ENCODE peak calls at places on chromosome 13, in five cellular contexts. F is HepG2, U is GM12878, V is H1, I is K562. T is an unnamed sample.

GRCh38 chr13:111850458-111850857 is 216.5 kb upstream of the SOX1 start:
- DNase-seq in V (peak; percentile 40), F (no peak), I (no peak), U (no peak), T (no peak)

GRCh38 chr13:44934724-44935123 is 54.5 kb downstream of the NUFIP1 start:
- DNase-seq in U (peak; percentile 5), V (no peak), F (no peak), I (no peak), T (no peak)

GRCh38 chr13:98420560-98421175 is 156.2 kb downstream of the STK24 start:
- DNase-seq in U (no peak), I (no peak), V (no peak), F (no peak), T (no peak)

GRCh38 chr13:34361528-34361927 is 543.6 kb downstream of the RFC3 start:
- DNase-seq in F (no peak), V (no peak), U (no peak), I (no peak), T (no peak)

GRCh38 chr13:50589139-50589538 is 254.4 kb downstream of the DLEU7 start:
- DNase-seq in V (no peak), F (no peak), I (no peak), U (no peak), T (no peak)

GRCh38 chr13:79724348-79725103 is 243.6 kb downstream of the NDFIP2 start:
- DNase-seq in U (no peak), F (peak; percentile 89), V (no peak), I (no peak), T (no peak)

GRCh38 chr13:39297664-39298171 is 259.5 kb downstream of the NHLRC3 start:
- DNase-seq in F (no peak), I (no peak), U (no peak), V (no peak), T (no peak)

GRCh38 chr13:97344250-97345175 is 89.5 kb upstream of the RAP2A start:
- DNase-seq in V (no peak), I (peak; percentile 60), F (peak; percentile 62), U (no peak), T (peak; percentile 49)

GRCh38 chr13:32852568-32852967 is 163.7 kb upstream of the KL start:
- DNase-seq in V (no peak), F (no peak), I (no peak), U (no peak), T (no peak)

GRCh38 chr13:113508531-113509254 is 18.2 kb upstream of the DCUN1D2 start:
- DNase-seq in F (no peak), U (no peak), V (no peak), I (no peak), T (no peak)

GRCh38 chr13:41622545-41623429 is 165.4 kb downstream of the RGCC start:
- DNase-seq in I (no peak), U (no peak), V (no peak), F (no peak), T (no peak)

GRCh38 chr13:71865858-71866172 is 1.2 kb downstream of the DACH1 start:
- DNase-seq in U (no peak), I (no peak), V (no peak), F (no peak), T (no peak)

GRCh38 chr13:28488376-28489005 is 6.4 kb downstream of the FLT1 start:
- DNase-seq in U (no peak), F (no peak), V (no peak), I (no peak), T (no peak)

GRCh38 chr13:28483313-28483931 is 11.5 kb downstream of the FLT1 start:
- DNase-seq in U (no peak), V (no peak), I (no peak), F (no peak), T (no peak)

GRCh38 chr13:28485551-28485950 is 9.4 kb downstream of the FLT1 start:
- DNase-seq in U (no peak), F (no peak), V (no peak), I (no peak), T (no peak)

GRCh38 chr13:28486144-28486543 is 8.8 kb downstream of the FLT1 start:
- DNase-seq in I (no peak), U (no peak), V (no peak), F (no peak), T (no peak)

DNA sequence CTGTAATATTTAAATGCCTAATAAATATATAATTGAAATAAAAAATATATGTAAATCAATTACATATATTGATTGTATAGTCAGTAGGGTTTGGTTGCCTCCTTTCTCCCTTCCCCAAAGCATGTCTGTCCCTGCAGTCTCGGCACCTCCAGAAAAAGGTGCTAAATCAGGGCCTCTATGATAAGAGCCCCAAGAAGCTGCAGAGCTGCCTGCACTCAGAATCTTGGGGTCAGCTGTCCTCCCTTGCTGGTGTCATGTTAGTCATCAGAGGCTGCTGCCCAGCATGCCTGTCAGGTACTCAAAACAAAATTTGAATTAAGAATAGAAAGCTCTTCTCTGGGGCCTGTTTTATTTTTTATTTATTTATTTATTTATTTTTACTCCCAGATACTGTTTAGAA is 9.8 kb downstream of the FLT1 start:
- DNase-seq in V (no peak), I (peak; percentile 36), U (no peak), F (no peak), T (no peak)
- TF ChIP-seq SIN3A in V (no peak), I (no peak), U (no peak), F (no peak), T (no peak)

DNA sequence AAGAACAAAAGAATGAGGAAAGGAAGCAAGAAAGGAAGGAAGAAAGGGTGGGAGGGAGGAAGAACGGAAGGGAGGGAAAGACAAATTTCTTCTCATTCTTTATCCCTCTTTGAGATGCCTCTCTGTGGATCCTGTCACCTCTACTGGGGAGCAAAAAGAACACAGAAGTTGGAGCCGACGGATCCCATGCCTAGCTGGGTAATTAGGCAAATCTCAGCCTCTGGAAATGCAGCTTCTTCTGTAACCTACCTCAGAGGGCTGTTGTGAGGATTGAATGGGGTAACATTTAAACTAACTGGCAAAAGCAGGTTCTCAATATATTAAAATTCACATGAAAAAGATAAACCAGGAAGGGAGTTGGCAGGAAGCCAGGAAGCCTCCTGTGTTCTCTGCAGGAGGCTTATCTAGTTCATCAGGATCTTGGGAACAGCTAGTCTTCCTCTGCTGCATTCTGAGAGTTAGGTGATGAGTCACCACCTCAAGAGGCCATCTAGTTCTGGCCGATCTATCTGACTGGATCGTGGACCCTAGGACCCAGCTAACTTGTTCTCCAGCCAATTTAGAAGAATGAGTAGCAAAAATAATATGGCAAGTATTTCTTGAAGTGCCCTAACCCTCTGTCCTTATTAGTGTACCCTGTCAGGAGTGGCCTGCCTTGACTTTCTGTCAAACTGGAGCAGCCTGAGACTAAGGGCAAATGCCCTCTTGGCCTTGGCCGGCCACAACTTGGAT is 15.2 kb upstream of the CPB2 start:
- DNase-seq in U (no peak), I (peak; percentile 87), F (no peak), V (no peak), T (peak; percentile 39)
- TF ChIP-seq MAX in U (no peak), I (no peak), F (no peak), V (no peak), T (no peak)

DNA sequence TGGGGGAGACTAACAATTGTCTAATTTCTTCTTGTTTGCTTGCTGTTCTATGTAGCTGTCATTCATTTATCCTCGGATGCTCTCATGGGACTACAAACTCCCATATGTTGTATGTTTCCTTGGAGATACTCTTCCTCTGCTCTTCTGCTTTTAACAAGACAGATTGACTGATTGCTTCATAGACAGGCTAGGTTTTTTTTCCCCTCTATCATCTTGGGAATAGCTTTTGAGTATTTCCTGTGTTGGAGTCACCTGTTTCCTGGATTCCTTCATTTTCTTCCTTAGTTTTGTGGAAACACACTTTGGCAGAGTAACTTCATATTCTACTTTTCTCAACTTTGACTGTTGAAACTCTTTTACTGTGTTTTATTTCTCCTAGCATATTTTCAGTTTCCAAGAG is 27.6 kb downstream of the EDNRB start:
- DNase-seq in U (no peak), F (no peak), I (no peak), V (no peak), T (no peak)
- TF ChIP-seq SRF in U (no peak), F (no peak), I (no peak), V (no peak), T (no peak)

GRCh38 chr13:100493418-100493817 is 95.2 kb downstream of the GGACT start:
- DNase-seq in F (no peak), V (no peak), U (no peak), I (no peak), T (no peak)

GRCh38 chr13:100495455-100495854 is 93.1 kb downstream of the GGACT start:
- DNase-seq in F (no peak), U (no peak), V (no peak), I (peak; percentile 9), T (no peak)

GRCh38 chr13:100497394-100497793 is 91.2 kb downstream of the GGACT start:
- DNase-seq in U (no peak), F (no peak), I (peak; percentile 11), V (no peak), T (no peak)
- TF ChIP-seq SIN3A in U (no peak), F (no peak), I (no peak), V (no peak), T (no peak)

GRCh38 chr13:64704121-64704520 is 2526.0 kb downstream of the PCDH9 start:
- DNase-seq in V (no peak), I (no peak), U (no peak), F (no peak), T (no peak)

DNA sequence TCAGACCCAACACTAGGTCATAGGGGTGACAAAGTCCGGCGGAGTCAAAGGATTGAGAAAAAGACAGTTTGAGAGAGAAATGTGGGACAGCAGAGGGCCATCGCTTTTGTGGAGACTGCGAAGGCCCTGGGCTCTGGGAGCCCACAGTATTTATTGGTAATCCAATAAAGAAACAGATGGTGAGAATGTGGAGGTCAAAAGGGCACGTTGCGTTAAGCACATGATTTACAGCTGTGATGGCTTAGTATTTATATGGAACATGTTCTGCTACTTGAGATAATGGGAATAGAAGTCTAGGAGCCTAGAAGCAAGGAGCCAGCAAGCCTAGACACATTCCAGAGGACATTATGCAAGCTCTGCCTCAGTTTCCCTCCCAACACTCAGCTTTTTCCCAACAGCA is 2521.1 kb downstream of the PCDH9 start:
- DNase-seq in V (no peak), I (no peak), F (no peak), U (no peak), T (no peak)
- TF ChIP-seq MAX in V (no peak), I (no peak), F (no peak), U (no peak), T (no peak)

GRCh38 chr13:74770361-74770760 is 636.2 kb upstream of the KLF12 start:
- DNase-seq in U (no peak), F (no peak), I (no peak), V (no peak), T (no peak)
- TF ChIP-seq SRF in U (no peak), F (no peak), I (no peak), V (no peak), T (no peak)

GRCh38 chr13:35767256-35767981 is 290.9 kb upstream of the MAB21L1 start:
- DNase-seq in I (no peak), V (no peak), F (no peak), U (no peak), T (no peak)
- TF ChIP-seq SIN3A in I (no peak), V (no peak), F (no peak), U (no peak), T (no peak)